ENCODE peak calls at places on chromosomes 11 and 22, in four cellular contexts. One of them, this sample, is unnamed.

GRCh38 chr22:43289976-43290663 is 53.1 kb downstream of the SCUBE1 start:
- DNase-seq in stimulated activated CD8-positive, alpha-beta memory T cell treated with anti-CD3 and anti-CD28 coated beads, Interleukin-15, amount 100 ng/mL, for 4 hours: no peak
- DNase-seq in ELR: peak; percentile 45
- DNase-seq in AG09319: no peak
- DNase-seq in this sample: peak; percentile 41

GRCh38 chr11:103547009-103547408 is 437.8 kb downstream of the DYNC2H1 start:
- DNase-seq in stimulated activated CD8-positive, alpha-beta memory T cell treated with anti-CD3 and anti-CD28 coated beads, Interleukin-15, amount 100 ng/mL, for 4 hours: no peak
- DNase-seq in ELR: no peak
- DNase-seq in AG09319: no peak
- DNase-seq in this sample: no peak

GRCh38 chr11:13941790-13942189 is 20.7 kb upstream of the SPON1 start:
- DNase-seq in stimulated activated CD8-positive, alpha-beta memory T cell treated with anti-CD3 and anti-CD28 coated beads, Interleukin-15, amount 100 ng/mL, for 4 hours: no peak
- DNase-seq in ELR: no peak
- DNase-seq in AG09319: no peak
- DNase-seq in this sample: no peak

GRCh38 chr11:67033661-67034166 is 10.8 kb downstream of the SYT12 start:
- DNase-seq in stimulated activated CD8-positive, alpha-beta memory T cell treated with anti-CD3 and anti-CD28 coated beads, Interleukin-15, amount 100 ng/mL, for 4 hours: no peak
- DNase-seq in ELR: peak; percentile 89
- DNase-seq in AG09319: peak; percentile 86
- DNase-seq in this sample: peak; percentile 78

GRCh38 chr22:45208993-45209838 is 31.5 kb downstream of the KIAA0930 start:
- DNase-seq in stimulated activated CD8-positive, alpha-beta memory T cell treated with anti-CD3 and anti-CD28 coated beads, Interleukin-15, amount 100 ng/mL, for 4 hours: no peak
- DNase-seq in ELR: peak; percentile 82
- DNase-seq in AG09319: no peak
- DNase-seq in this sample: peak; percentile 36

GRCh38 chr11:65576232-65576866 is 496 bp downstream of the EHBP1L1 start:
- DNase-seq in stimulated activated CD8-positive, alpha-beta memory T cell treated with anti-CD3 and anti-CD28 coated beads, Interleukin-15, amount 100 ng/mL, for 4 hours: no peak
- DNase-seq in ELR: no peak
- DNase-seq in AG09319: no peak
- DNase-seq in this sample: no peak

GRCh38 chr11:45964911-45965389 is 42.5 kb downstream of the LARGE2 start:
- DNase-seq in stimulated activated CD8-positive, alpha-beta memory T cell treated with anti-CD3 and anti-CD28 coated beads, Interleukin-15, amount 100 ng/mL, for 4 hours: peak; percentile 16
- DNase-seq in ELR: peak; percentile 80
- DNase-seq in AG09319: peak; percentile 45
- DNase-seq in this sample: peak; percentile 49

GRCh38 chr11:65209711-65210360 is 28.1 kb downstream of the CAPN1 start:
- DNase-seq in stimulated activated CD8-positive, alpha-beta memory T cell treated with anti-CD3 and anti-CD28 coated beads, Interleukin-15, amount 100 ng/mL, for 4 hours: no peak
- DNase-seq in ELR: no peak
- DNase-seq in AG09319: no peak
- DNase-seq in this sample: no peak

GRCh38 chr11:44538375-44539054 is 26.9 kb upstream of the CD82 start:
- DNase-seq in stimulated activated CD8-positive, alpha-beta memory T cell treated with anti-CD3 and anti-CD28 coated beads, Interleukin-15, amount 100 ng/mL, for 4 hours: peak; percentile 44
- DNase-seq in ELR: peak; percentile 71
- DNase-seq in AG09319: peak; percentile 16
- DNase-seq in this sample: peak; percentile 37

GRCh38 chr11:15967166-15967565 is 389.2 kb downstream of the SOX6 start:
- DNase-seq in stimulated activated CD8-positive, alpha-beta memory T cell treated with anti-CD3 and anti-CD28 coated beads, Interleukin-15, amount 100 ng/mL, for 4 hours: no peak
- DNase-seq in ELR: no peak
- DNase-seq in AG09319: no peak
- DNase-seq in this sample: no peak

This sample was measured in smooth muscle cell of the brain vasculature.